ENCODE peak calls at places on chromosomes 13 and 19, in six cellular contexts. W, Z, F, D, O and V are unnamed samples.

GRCh38 chr19:13033819-13034611 is 38.7 kb downstream of the NFIX start:
- DNase-seq in W (peak), Z (peak), F (no peak), D (no peak), O (peak), V (peak)

GRCh38 chr19:409006-409514 is at the start of gene C2CD4C:
- DNase-seq in W (no peak), Z (no peak), F (no peak), D (no peak), O (peak), V (no peak)

GRCh38 chr19:49071860-49072547 is 495 bp downstream of the KCNA7 start:
- DNase-seq in W (no peak), Z (no peak), F (no peak), D (no peak), O (no peak), V (no peak)

GRCh38 chr13:67299072-67299635 is 69.0 kb upstream of the PCDH9 start:
- DNase-seq in W (no peak), Z (no peak), F (no peak), D (no peak), O (no peak), V (no peak)

GRCh38 chr19:2702170-2703076 is at the start of gene GNG7:
- DNase-seq in W (peak), Z (no peak), F (peak), D (peak), O (peak), V (peak)

GRCh38 chr13:31037874-31038475 is 105.5 kb downstream of the TEX26 start:
- DNase-seq in W (no peak), Z (no peak), F (no peak), D (no peak), O (no peak), V (no peak)

GRCh38 chr13:84400711-84401110 is 518.4 kb upstream of the SLITRK1 start:
- DNase-seq in W (no peak), Z (no peak), F (no peak), D (no peak), O (no peak), V (no peak)

GRCh38 chr13:110187501-110188161 is 119.3 kb downstream of the COL4A1 start:
- DNase-seq in W (no peak), Z (no peak), F (no peak), D (no peak), O (no peak), V (peak)

GRCh38 chr13:103883152-103883551 is 816.9 kb upstream of the SLC10A2 start:
- DNase-seq in W (peak), Z (peak), F (no peak), D (no peak), O (no peak), V (peak)

GRCh38 chr13:53158201-53158600 is 129.6 kb downstream of the OLFM4 start:
- DNase-seq in W (no peak), Z (no peak), F (no peak), D (no peak), O (no peak), V (no peak)

GRCh38 chr19:20278342-20278741 is 111.3 kb downstream of the ZNF486 start:
- DNase-seq in W (no peak), Z (no peak), F (no peak), D (no peak), O (no peak), V (peak)

GRCh38 chr13:108326318-108326717 is 56.8 kb downstream of the TNFSF13B start:
- DNase-seq in W (peak), Z (no peak), F (no peak), D (no peak), O (no peak), V (no peak)

GRCh38 chr13:31209819-31210209 is 10.0 kb downstream of the B3GLCT start:
- DNase-seq in W (no peak), Z (no peak), F (no peak), D (no peak), O (no peak), V (no peak)

GRCh38 chr19:16073988-16074387 is 2.3 kb upstream of the TPM4 start:
- DNase-seq in W (no peak), Z (no peak), F (no peak), D (no peak), O (no peak), V (no peak)

GRCh38 chr13:59409211-59409610 is 754.5 kb downstream of the DIAPH3 start:
- DNase-seq in W (no peak), Z (peak), F (no peak), D (no peak), O (no peak), V (no peak)